ENCODE peak calls at places on chromosome 1, in five cellular contexts. One of them, this sample, is unnamed.

GRCh38 chr1:203506821-203507220 is 12.9 kb downstream of the OPTC start:
- DNase-seq in fibroblast of lung: no peak
- DNase-seq in H7: no peak
- DNase-seq in A172: no peak
- DNase-seq in activated effector memory CD4-positive, alpha-beta T cell treated with Interleukin-2 at 50 U/mL for 16 hours: no peak
- DNase-seq in this sample: no peak

GRCh38 chr1:109539676-109540075 is at the start of gene GPR61:
- DNase-seq in fibroblast of lung: no peak
- DNase-seq in H7: peak
- DNase-seq in A172: no peak
- DNase-seq in activated effector memory CD4-positive, alpha-beta T cell treated with Interleukin-2 at 50 U/mL for 16 hours: no peak
- DNase-seq in this sample: peak

GRCh38 chr1:15691434-15692032 is 7.4 kb downstream of the PLEKHM2 start:
- DNase-seq in fibroblast of lung: peak
- DNase-seq in H7: no peak
- DNase-seq in A172: no peak
- DNase-seq in activated effector memory CD4-positive, alpha-beta T cell treated with Interleukin-2 at 50 U/mL for 16 hours: no peak
- DNase-seq in this sample: no peak

GRCh38 chr1:241213147-241213546 is 143.9 kb downstream of the RGS7 start:
- DNase-seq in fibroblast of lung: no peak
- DNase-seq in H7: no peak
- DNase-seq in A172: peak
- DNase-seq in activated effector memory CD4-positive, alpha-beta T cell treated with Interleukin-2 at 50 U/mL for 16 hours: no peak
- DNase-seq in this sample: no peak

GRCh38 chr1:182616130-182617074 is 12.2 kb upstream of the RGS16 start:
- DNase-seq in fibroblast of lung: peak
- DNase-seq in H7: peak
- DNase-seq in A172: peak
- DNase-seq in activated effector memory CD4-positive, alpha-beta T cell treated with Interleukin-2 at 50 U/mL for 16 hours: peak
- DNase-seq in this sample: peak

GRCh38 chr1:202247837-202248795 is 54.5 kb downstream of the LGR6 start:
- DNase-seq in fibroblast of lung: no peak
- DNase-seq in H7: peak
- DNase-seq in A172: no peak
- DNase-seq in activated effector memory CD4-positive, alpha-beta T cell treated with Interleukin-2 at 50 U/mL for 16 hours: no peak
- DNase-seq in this sample: no peak

GRCh38 chr1:150150511-150151021 is 850 bp downstream of the PLEKHO1 start:
- DNase-seq in fibroblast of lung: no peak
- DNase-seq in H7: peak
- DNase-seq in A172: no peak
- DNase-seq in activated effector memory CD4-positive, alpha-beta T cell treated with Interleukin-2 at 50 U/mL for 16 hours: peak
- DNase-seq in this sample: no peak

GRCh38 chr1:236144446-236145150 is 2.3 kb downstream of the GPR137B start:
- DNase-seq in fibroblast of lung: no peak
- DNase-seq in H7: peak
- DNase-seq in A172: no peak
- DNase-seq in activated effector memory CD4-positive, alpha-beta T cell treated with Interleukin-2 at 50 U/mL for 16 hours: no peak
- DNase-seq in this sample: peak

GRCh38 chr1:94908965-94909364 is 17.9 kb downstream of the CNN3 start:
- DNase-seq in fibroblast of lung: no peak
- DNase-seq in H7: no peak
- DNase-seq in A172: no peak
- DNase-seq in activated effector memory CD4-positive, alpha-beta T cell treated with Interleukin-2 at 50 U/mL for 16 hours: no peak
- DNase-seq in this sample: no peak

GRCh38 chr1:229557913-229558414 is 543 bp downstream of the ABCB10 start:
- DNase-seq in fibroblast of lung: peak
- DNase-seq in H7: peak
- DNase-seq in A172: peak
- DNase-seq in activated effector memory CD4-positive, alpha-beta T cell treated with Interleukin-2 at 50 U/mL for 16 hours: peak
- DNase-seq in this sample: peak

GRCh38 chr1:85628791-85629531 is 48.4 kb downstream of the CCN1 start:
- DNase-seq in fibroblast of lung: peak
- DNase-seq in H7: peak
- DNase-seq in A172: peak
- DNase-seq in activated effector memory CD4-positive, alpha-beta T cell treated with Interleukin-2 at 50 U/mL for 16 hours: no peak
- DNase-seq in this sample: peak

GRCh38 chr1:184877992-184878391 is 96.3 kb downstream of the NIBAN1 start:
- DNase-seq in fibroblast of lung: no peak
- DNase-seq in H7: no peak
- DNase-seq in A172: no peak
- DNase-seq in activated effector memory CD4-positive, alpha-beta T cell treated with Interleukin-2 at 50 U/mL for 16 hours: no peak
- DNase-seq in this sample: no peak